ENCODE peak calls at places on chromosomes 16 and 17, in eight cellular contexts. Z, E, L, F, U, N, C and X are unnamed samples.

GRCh38 chr17:57722704-57723043 is 22.4 kb downstream of the CCDC182 start:
- DNase-seq in U (no peak), L (no peak), Z (no peak), F (no peak), E (no peak), N (no peak), C (no peak), X (no peak)

GRCh38 chr16:27598226-27598625 is 48.3 kb downstream of the KATNIP start:
- DNase-seq in F (peak; percentile 40), E (peak; percentile 15), N (no peak), U (no peak), Z (no peak), L (no peak), C (no peak), X (no peak)

GRCh38 chr16:79217375-79218011 is 383.0 kb downstream of the MAF start:
- DNase-seq in C (no peak), Z (no peak), F (no peak), E (no peak), L (no peak), U (no peak), N (no peak), X (no peak)

GRCh38 chr16:67673712-67674580 is 7.3 kb downstream of the C16orf86 start:
- DNase-seq in C (peak; percentile 27), E (no peak), U (peak; percentile 79), Z (no peak), L (no peak), N (no peak), F (peak; percentile 35), X (no peak)

GRCh38 chr17:27664606-27664965 is 33.6 kb downstream of the LGALS9 start:
- DNase-seq in C (no peak), E (no peak), F (no peak), L (peak; percentile 16), Z (no peak), U (no peak), N (no peak), X (no peak)

GRCh38 chr16:1610841-1611653 is 825 bp downstream of the IFT140 start:
- DNase-seq in F (no peak), C (peak; percentile 63), E (peak; percentile 17), U (no peak), N (no peak), Z (no peak), L (peak; percentile 79), X (no peak)

GRCh38 chr16:8850279-8850885 is 18.4 kb downstream of the CARHSP1 start:
- DNase-seq in C (peak; percentile 95), L (peak; percentile 91), N (no peak), F (peak; percentile 94), U (peak; percentile 77), Z (no peak), E (peak; percentile 63), X (no peak)

GRCh38 chr16:31696968-31697743 is 169.5 kb downstream of the AHSP start:
- DNase-seq in C (peak; percentile 57), E (no peak), U (no peak), L (no peak), Z (no peak), F (peak; percentile 72), N (peak; percentile 42), X (no peak)

GRCh38 chr16:46949216-46949892 is 24.1 kb downstream of the DNAJA2 start:
- DNase-seq in C (no peak), L (no peak), F (no peak), Z (no peak), U (no peak), E (no peak), N (no peak), X (no peak)

GRCh38 chr16:25007284-25007984 is 7.7 kb downstream of the ARHGAP17 start:
- DNase-seq in Z (no peak), N (no peak), E (no peak), C (peak; percentile 87), F (peak; percentile 79), U (no peak), L (no peak), X (no peak)

GRCh38 chr16:67055712-67056487 is 27.0 kb downstream of the CBFB start:
- DNase-seq in Z (peak; percentile 28), C (peak; percentile 98), L (no peak), N (peak; percentile 36), U (no peak), E (peak; percentile 44), F (peak; percentile 94), X (no peak)

GRCh38 chr16:67447508-67448076 is 16.7 kb downstream of the HSD11B2 start:
- DNase-seq in Z (no peak), E (no peak), N (peak; percentile 64), C (peak; percentile 53), L (no peak), U (peak; percentile 62), F (peak; percentile 53), X (no peak)

GRCh38 chr17:73323622-73324455 is 12.0 kb upstream of the CDC42EP4 start:
- DNase-seq in L (no peak), Z (no peak), U (no peak), N (no peak), E (no peak), C (peak; percentile 62), F (peak; percentile 88), X (no peak)

GRCh38 chr16:10069374-10069773 is 112.9 kb downstream of the GRIN2A start:
- DNase-seq in U (peak; percentile 59), F (no peak), E (no peak), L (no peak), N (no peak), Z (no peak), C (no peak), X (no peak)

GRCh38 chr17:34609210-34609609 is 29.8 kb downstream of the TMEM132E start:
- DNase-seq in N (no peak), U (no peak), Z (no peak), L (no peak), F (no peak), E (no peak), C (no peak), X (no peak)

GRCh38 chr16:4327782-4328579 is 12.1 kb downstream of the GLIS2 start:
- DNase-seq in C (peak; percentile 78), N (no peak), E (no peak), L (peak; percentile 73), U (peak; percentile 90), F (peak; percentile 93), Z (peak; percentile 45), X (no peak)

GRCh38 chr16:70151391-70151790 is 22.2 kb upstream of the CLEC18C start:
- DNase-seq in F (no peak), E (no peak), N (no peak), L (no peak), C (no peak), Z (no peak), U (no peak), X (peak; percentile 10)

DNA sequence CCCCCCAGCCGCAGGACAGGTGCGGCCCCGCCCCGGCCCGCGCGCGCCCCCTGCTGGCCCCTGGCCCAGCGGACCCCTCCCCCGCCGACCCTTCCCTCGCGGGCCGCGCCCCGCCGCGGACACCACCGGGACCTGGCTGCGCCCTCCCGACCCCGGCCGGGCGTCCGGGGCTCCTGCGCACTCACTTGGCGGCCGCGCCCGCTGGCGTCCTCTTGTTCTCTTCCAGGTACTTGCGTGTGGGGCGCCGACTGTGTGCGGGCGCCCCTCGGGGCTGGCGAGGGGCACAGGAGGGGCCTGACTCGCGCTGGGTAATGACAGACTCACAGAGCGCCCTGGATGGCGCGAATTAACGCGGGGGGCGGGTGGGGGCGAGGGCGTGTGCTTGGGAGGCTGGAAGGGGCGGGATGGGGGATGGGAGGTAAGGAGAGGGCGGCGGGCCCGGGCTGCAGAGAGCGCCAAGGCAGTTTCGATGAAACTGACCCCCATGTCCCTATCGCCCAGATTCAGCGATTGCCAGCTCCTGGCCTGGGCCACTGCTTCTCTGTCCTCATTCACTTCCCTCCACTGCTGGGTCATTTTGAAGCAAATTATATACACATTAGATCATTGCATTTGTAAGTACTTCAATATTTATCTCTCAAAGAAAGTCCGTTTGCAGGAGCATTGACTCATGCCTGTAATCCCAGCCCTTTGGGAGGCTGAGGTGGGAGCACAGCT is 445 bp upstream of the DBNDD1 start:
- DNase-seq in N (peak; percentile 47), L (no peak), F (peak; percentile 76), Z (no peak), E (no peak), C (peak; percentile 69), U (no peak), X (no peak)
- TF ChIP-seq CTCF in N (peak; percentile 92), L (peak; percentile 95), F (no peak), Z (no peak), E (no peak), C (no peak), U (no peak), X (peak; percentile 28)

GRCh38 chr16:78122774-78123315 is 23.4 kb downstream of the WWOX start:
- DNase-seq in Z (no peak), L (no peak), N (peak; percentile 46), U (no peak), F (peak; percentile 57), C (peak; percentile 66), E (peak; percentile 25), X (no peak)
- TF ChIP-seq CTCF in Z (peak; percentile 24), L (peak; percentile 65), N (peak; percentile 68), U (peak; percentile 71), F (no peak), C (peak; percentile 41), E (peak; percentile 18), X (peak; percentile 57)

GRCh38 chr17:49224997-49225337 is 5.6 kb downstream of the PHOSPHO1 start:
- DNase-seq in L (no peak), C (no peak), F (no peak), E (no peak), Z (no peak), N (no peak), U (no peak), X (no peak)
- TF ChIP-seq CTCF in L (no peak), C (no peak), F (no peak), E (no peak), Z (no peak), N (no peak), U (no peak), X (no peak)

GRCh38 chr17:9828296-9829059 is 2.8 kb downstream of the GLP2R start:
- DNase-seq in N (no peak), E (no peak), F (no peak), Z (no peak), C (no peak), U (no peak), L (no peak), X (no peak)

GRCh38 chr17:9825751-9826150 is at the start of gene GLP2R:
- DNase-seq in N (no peak), Z (no peak), F (no peak), U (no peak), E (no peak), L (no peak), C (no peak), X (no peak)

GRCh38 chr17:9824797-9825338 is 856 bp upstream of the GLP2R start:
- DNase-seq in Z (no peak), U (no peak), E (no peak), N (no peak), C (no peak), F (no peak), L (no peak), X (no peak)

GRCh38 chr17:9821921-9822320 is at the start of gene GSG1L2:
- DNase-seq in F (no peak), C (no peak), U (no peak), L (no peak), E (no peak), Z (no peak), N (no peak), X (no peak)

DNA sequence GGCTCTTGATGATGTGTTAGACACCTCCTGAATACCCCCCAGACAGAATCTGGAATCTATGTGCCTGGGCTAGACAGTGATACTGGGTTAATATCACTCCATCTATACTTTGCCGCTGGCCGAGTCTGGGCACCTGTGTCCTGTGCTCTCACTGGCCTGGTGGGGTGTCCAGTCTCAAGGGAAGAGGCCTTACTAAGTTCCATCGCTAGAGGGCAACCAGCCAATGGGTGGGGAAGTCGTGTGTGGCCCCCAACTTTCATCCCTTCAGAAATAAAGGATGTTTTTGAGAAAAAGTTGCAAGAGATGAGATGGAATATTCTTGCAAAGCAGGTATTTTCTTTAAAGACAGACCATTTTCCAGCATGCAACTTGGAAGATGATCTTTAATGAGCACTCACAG is 1.6 kb upstream of the GLP2R start:
- DNase-seq in E (no peak), L (no peak), C (no peak), U (no peak), N (peak; percentile 57), F (no peak), Z (no peak), X (no peak)
- TF ChIP-seq CTCF in E (peak; percentile 26), L (peak; percentile 42), C (no peak), U (no peak), N (peak; percentile 31), F (no peak), Z (no peak), X (no peak)